ENCODE peak calls at places on chromosomes 5 and 9, in nine cellular contexts. One of them, this sample, is unnamed.

GRCh38 chr9:94783928-94784327 is 57.4 kb downstream of the AOPEP start:
- DNase-seq in HT1080: no peak
- DNase-seq in iPS-NIHi11: no peak
- DNase-seq in cardiac muscle cell: no peak
- DNase-seq in activated T-cell treated with anti-CD3 and anti-CD28 coated beads, Interleukin-2, amount 50 U/mL, for 24 hours: no peak
- DNase-seq in CD4-positive, alpha-beta T cell: no peak
- DNase-seq in skeletal muscle cell: no peak
- DNase-seq in stomach: no peak
- DNase-seq in AG08396: no peak
- DNase-seq in this sample: no peak

GRCh38 chr5:75021229-75021628 is 31.1 kb downstream of the GCNT4 start:
- DNase-seq in CD4-positive, alpha-beta T cell: no peak
- DNase-seq in stomach: no peak
- DNase-seq in iPS-NIHi11: no peak
- DNase-seq in AG08396: no peak
- DNase-seq in skeletal muscle cell: no peak
- DNase-seq in activated T-cell treated with anti-CD3 and anti-CD28 coated beads, Interleukin-2, amount 50 U/mL, for 24 hours: no peak
- DNase-seq in cardiac muscle cell: no peak
- DNase-seq in HT1080: no peak
- DNase-seq in this sample: no peak

GRCh38 chr5:124436294-124436693 is 310.1 kb downstream of the ZNF608 start:
- DNase-seq in skeletal muscle cell: no peak
- DNase-seq in activated T-cell treated with anti-CD3 and anti-CD28 coated beads, Interleukin-2, amount 50 U/mL, for 24 hours: no peak
- DNase-seq in AG08396: peak; percentile 13
- DNase-seq in stomach: no peak
- DNase-seq in cardiac muscle cell: no peak
- DNase-seq in HT1080: peak; percentile 52
- DNase-seq in CD4-positive, alpha-beta T cell: no peak
- DNase-seq in iPS-NIHi11: no peak
- DNase-seq in this sample: no peak

GRCh38 chr5:115456056-115456455 is 88.5 kb downstream of the FEM1C start:
- DNase-seq in skeletal muscle cell: no peak
- DNase-seq in iPS-NIHi11: no peak
- DNase-seq in HT1080: no peak
- DNase-seq in AG08396: no peak
- DNase-seq in activated T-cell treated with anti-CD3 and anti-CD28 coated beads, Interleukin-2, amount 50 U/mL, for 24 hours: no peak
- DNase-seq in stomach: no peak
- DNase-seq in CD4-positive, alpha-beta T cell: no peak
- DNase-seq in cardiac muscle cell: no peak
- DNase-seq in this sample: no peak

GRCh38 chr5:175572922-175573321 is 84.9 kb upstream of the HRH2 start:
- DNase-seq in AG08396: no peak
- DNase-seq in CD4-positive, alpha-beta T cell: no peak
- DNase-seq in activated T-cell treated with anti-CD3 and anti-CD28 coated beads, Interleukin-2, amount 50 U/mL, for 24 hours: no peak
- DNase-seq in HT1080: peak; percentile 85
- DNase-seq in cardiac muscle cell: no peak
- DNase-seq in skeletal muscle cell: no peak
- DNase-seq in iPS-NIHi11: no peak
- DNase-seq in stomach: no peak
- DNase-seq in this sample: no peak

GRCh38 chr9:93262537-93263310 is 78.8 kb downstream of the WNK2 start:
- DNase-seq in cardiac muscle cell: no peak
- DNase-seq in CD4-positive, alpha-beta T cell: no peak
- DNase-seq in stomach: peak; percentile 70
- DNase-seq in activated T-cell treated with anti-CD3 and anti-CD28 coated beads, Interleukin-2, amount 50 U/mL, for 24 hours: peak; percentile 16
- DNase-seq in HT1080: no peak
- DNase-seq in iPS-NIHi11: peak; percentile 17
- DNase-seq in AG08396: no peak
- DNase-seq in skeletal muscle cell: no peak
- DNase-seq in this sample: no peak

GRCh38 chr9:26264709-26265601 is 586.7 kb upstream of the TUSC1 start:
- DNase-seq in CD4-positive, alpha-beta T cell: no peak
- DNase-seq in activated T-cell treated with anti-CD3 and anti-CD28 coated beads, Interleukin-2, amount 50 U/mL, for 24 hours: no peak
- DNase-seq in cardiac muscle cell: no peak
- DNase-seq in HT1080: peak; percentile 96
- DNase-seq in stomach: no peak
- DNase-seq in skeletal muscle cell: peak; percentile 93
- DNase-seq in iPS-NIHi11: no peak
- DNase-seq in AG08396: peak; percentile 22
- DNase-seq in this sample: peak; percentile 38

GRCh38 chr9:12972608-12973589 is 198.1 kb downstream of the LURAP1L start:
- DNase-seq in iPS-NIHi11: no peak
- DNase-seq in AG08396: no peak
- DNase-seq in stomach: peak; percentile 73
- DNase-seq in activated T-cell treated with anti-CD3 and anti-CD28 coated beads, Interleukin-2, amount 50 U/mL, for 24 hours: no peak
- DNase-seq in CD4-positive, alpha-beta T cell: no peak
- DNase-seq in skeletal muscle cell: no peak
- DNase-seq in HT1080: peak; percentile 36
- DNase-seq in cardiac muscle cell: peak; percentile 45
- DNase-seq in this sample: no peak

GRCh38 chr5:154937718-154938466 is at the start of gene GEMIN5:
- DNase-seq in CD4-positive, alpha-beta T cell: peak; percentile 76
- DNase-seq in AG08396: peak; percentile 95
- DNase-seq in cardiac muscle cell: peak; percentile 93
- DNase-seq in skeletal muscle cell: peak; percentile 50
- DNase-seq in HT1080: peak; percentile 88
- DNase-seq in iPS-NIHi11: peak; percentile 96
- DNase-seq in activated T-cell treated with anti-CD3 and anti-CD28 coated beads, Interleukin-2, amount 50 U/mL, for 24 hours: peak; percentile 90
- DNase-seq in stomach: peak; percentile 87
- DNase-seq in this sample: peak; percentile 61

GRCh38 chr9:99823392-99824377 is 2.0 kb downstream of the NR4A3 start:
- DNase-seq in stomach: peak; percentile 51
- DNase-seq in activated T-cell treated with anti-CD3 and anti-CD28 coated beads, Interleukin-2, amount 50 U/mL, for 24 hours: peak; percentile 87
- DNase-seq in iPS-NIHi11: peak; percentile 36
- DNase-seq in cardiac muscle cell: peak; percentile 46
- DNase-seq in skeletal muscle cell: no peak
- DNase-seq in AG08396: peak; percentile 68
- DNase-seq in CD4-positive, alpha-beta T cell: peak; percentile 21
- DNase-seq in HT1080: peak; percentile 5
- DNase-seq in this sample: no peak

GRCh38 chr5:41707853-41708603 is 162.2 kb downstream of the OXCT1 start:
- DNase-seq in iPS-NIHi11: peak; percentile 73
- DNase-seq in CD4-positive, alpha-beta T cell: no peak
- DNase-seq in activated T-cell treated with anti-CD3 and anti-CD28 coated beads, Interleukin-2, amount 50 U/mL, for 24 hours: no peak
- DNase-seq in skeletal muscle cell: peak; percentile 50
- DNase-seq in stomach: no peak
- DNase-seq in cardiac muscle cell: peak; percentile 17
- DNase-seq in HT1080: peak; percentile 36
- DNase-seq in AG08396: peak; percentile 46
- DNase-seq in this sample: peak; percentile 51

GRCh38 chr9:2307480-2307879 is 292.3 kb downstream of the SMARCA2 start:
- DNase-seq in stomach: no peak
- DNase-seq in AG08396: peak; percentile 45
- DNase-seq in skeletal muscle cell: no peak
- DNase-seq in activated T-cell treated with anti-CD3 and anti-CD28 coated beads, Interleukin-2, amount 50 U/mL, for 24 hours: no peak
- DNase-seq in iPS-NIHi11: no peak
- DNase-seq in HT1080: peak; percentile 67
- DNase-seq in CD4-positive, alpha-beta T cell: no peak
- DNase-seq in cardiac muscle cell: no peak
- DNase-seq in this sample: peak; percentile 1

GRCh38 chr5:143887901-143888648 is 76.1 kb downstream of the HMHB1 start:
- DNase-seq in activated T-cell treated with anti-CD3 and anti-CD28 coated beads, Interleukin-2, amount 50 U/mL, for 24 hours: no peak
- DNase-seq in CD4-positive, alpha-beta T cell: no peak
- DNase-seq in skeletal muscle cell: peak; percentile 65
- DNase-seq in HT1080: peak; percentile 85
- DNase-seq in cardiac muscle cell: no peak
- DNase-seq in iPS-NIHi11: no peak
- DNase-seq in stomach: no peak
- DNase-seq in AG08396: peak; percentile 40
- DNase-seq in this sample: no peak

GRCh38 chr5:158398360-158399201 is 539.6 kb upstream of the CLINT1 start:
- DNase-seq in activated T-cell treated with anti-CD3 and anti-CD28 coated beads, Interleukin-2, amount 50 U/mL, for 24 hours: no peak
- DNase-seq in HT1080: no peak
- DNase-seq in CD4-positive, alpha-beta T cell: no peak
- DNase-seq in stomach: no peak
- DNase-seq in skeletal muscle cell: no peak
- DNase-seq in cardiac muscle cell: no peak
- DNase-seq in AG08396: no peak
- DNase-seq in iPS-NIHi11: no peak
- DNase-seq in this sample: no peak

GRCh38 chr5:93593476-93594060 is 10.5 kb downstream of the NR2F1 start:
- DNase-seq in AG08396: peak; percentile 5
- DNase-seq in iPS-NIHi11: no peak
- DNase-seq in activated T-cell treated with anti-CD3 and anti-CD28 coated beads, Interleukin-2, amount 50 U/mL, for 24 hours: no peak
- DNase-seq in CD4-positive, alpha-beta T cell: no peak
- DNase-seq in cardiac muscle cell: no peak
- DNase-seq in skeletal muscle cell: no peak
- DNase-seq in stomach: no peak
- DNase-seq in HT1080: no peak
- DNase-seq in this sample: no peak

GRCh38 chr9:111481885-111482636 is 2.1 kb downstream of the ECPAS start:
- DNase-seq in skeletal muscle cell: peak; percentile 40
- DNase-seq in AG08396: no peak
- DNase-seq in cardiac muscle cell: no peak
- DNase-seq in stomach: no peak
- DNase-seq in activated T-cell treated with anti-CD3 and anti-CD28 coated beads, Interleukin-2, amount 50 U/mL, for 24 hours: no peak
- DNase-seq in HT1080: peak; percentile 28
- DNase-seq in iPS-NIHi11: no peak
- DNase-seq in CD4-positive, alpha-beta T cell: no peak
- DNase-seq in this sample: no peak